ENCODE peak calls at places on chromosomes 3 and 15, in four cellular contexts. K, M, P and Y are unnamed samples.

GRCh38 chr3:67006460-67006859 is 8.4 kb downstream of the KBTBD8 start:
- DNase-seq in M (no peak), K (no peak), P (no peak), Y (no peak)

GRCh38 chr3:58691997-58692396 is 25.4 kb upstream of the FAM3D start:
- DNase-seq in P (no peak), M (peak), K (no peak), Y (no peak)

GRCh38 chr3:151199569-151200438 is 3.2 kb downstream of the GPR171 start:
- DNase-seq in K (no peak), P (no peak), M (peak), Y (no peak)

GRCh38 chr15:89391685-89392257 is 57.1 kb upstream of the POLG start:
- DNase-seq in M (no peak), K (no peak), P (no peak), Y (no peak)

GRCh38 chr15:40853241-40853890 is 9.5 kb downstream of the SPINT1 start:
- DNase-seq in P (no peak), K (no peak), M (no peak), Y (no peak)

GRCh38 chr15:73927003-73927475 is 777 bp downstream of the LOXL1 start:
- DNase-seq in M (peak), K (peak), P (peak), Y (peak)

GRCh38 chr3:29484633-29485032 is 203.8 kb downstream of the RBMS3 start:
- DNase-seq in K (no peak), P (no peak), M (no peak), Y (no peak)

GRCh38 chr15:74200871-74201419 is 1.6 kb downstream of the STRA6 start:
- DNase-seq in K (no peak), P (no peak), M (no peak), Y (no peak)